ENCODE peak calls at places on chromosomes 16 and 17, in five cellular contexts. Z is hepatocyte; O is uterus; I is CD8-positive, alpha-beta T cell; K is Peyer's patch. E is an unnamed sample.

GRCh38 chr17:66313995-66314659 is 11.7 kb downstream of the PRKCA start:
- DNase-seq in Z (no peak), O (no peak), I (no peak), K (no peak), E (no peak)

GRCh38 chr17:57672971-57673370 is 72.1 kb downstream of the CCDC182 start:
- DNase-seq in Z (no peak), O (no peak), I (no peak), K (no peak), E (no peak)

GRCh38 chr16:15810411-15810810 is 46.4 kb downstream of the MYH11 start:
- DNase-seq in Z (no peak), O (no peak), I (no peak), K (no peak), E (no peak)

GRCh38 chr17:4516740-4517139 is 18.1 kb downstream of the SPNS2 start:
- DNase-seq in Z (no peak), O (no peak), I (no peak), K (no peak), E (no peak)

GRCh38 chr17:29111816-29112499 is 68.2 kb downstream of the MYO18A start:
- DNase-seq in Z (peak; percentile 79), O (peak; percentile 48), I (peak; percentile 49), K (peak; percentile 44), E (peak; percentile 66)

GRCh38 chr17:44324571-44325275 is at the start of gene SLC25A39:
- DNase-seq in Z (peak; percentile 98), O (peak; percentile 91), I (peak; percentile 90), K (peak; percentile 89), E (peak; percentile 96)

GRCh38 chr17:40466298-40466971 is 23.2 kb downstream of the IGFBP4 start:
- DNase-seq in Z (no peak), O (no peak), I (no peak), K (no peak), E (no peak)

GRCh38 chr16:79213214-79213613 is 387.3 kb downstream of the MAF start:
- DNase-seq in Z (peak; percentile 66), O (no peak), I (no peak), K (no peak), E (no peak)

GRCh38 chr17:7440823-7441174 is 1.5 kb downstream of the FGF11 start:
- DNase-seq in Z (peak; percentile 67), O (peak; percentile 38), I (no peak), K (no peak), E (no peak)

GRCh38 chr17:27315322-27315721 is 21.4 kb downstream of the WSB1 start:
- DNase-seq in Z (peak; percentile 65), O (peak; percentile 91), I (no peak), K (no peak), E (no peak)

GRCh38 chr17:28018439-28019070 is 23.9 kb upstream of the NLK start:
- DNase-seq in Z (no peak), O (peak; percentile 30), I (no peak), K (no peak), E (no peak)

GRCh38 chr17:38920374-38921291 is 4.8 kb upstream of the LASP1NB start:
- DNase-seq in Z (no peak), O (no peak), I (no peak), K (peak; percentile 13), E (no peak)

GRCh38 chr16:61820398-61820797 is 215.8 kb downstream of the CDH8 start:
- DNase-seq in Z (no peak), O (no peak), I (no peak), K (no peak), E (no peak)

GRCh38 chr17:42806249-42806648 is 7.6 kb downstream of the CNTD1 start:
- DNase-seq in Z (peak; percentile 56), O (no peak), I (no peak), K (no peak), E (no peak)

GRCh38 chr16:1745181-1745899 is 26.0 kb downstream of the NME3 start:
- DNase-seq in Z (no peak), O (no peak), I (no peak), K (no peak), E (no peak)

GRCh38 chr16:55324491-55325447 is 766 bp downstream of the IRX6 start:
- DNase-seq in Z (no peak), O (no peak), I (no peak), K (no peak), E (no peak)

GRCh38 chr17:67262420-67262819 is 17.4 kb upstream of the HELZ start:
- DNase-seq in Z (peak; percentile 62), O (no peak), I (no peak), K (no peak), E (no peak)

GRCh38 chr17:77862890-77863813 is 95.4 kb upstream of the TNRC6C start:
- DNase-seq in Z (no peak), O (no peak), I (no peak), K (no peak), E (no peak)

GRCh38 chr17:80095038-80095843 is 6.1 kb upstream of the GAA start:
- DNase-seq in Z (peak; percentile 3), O (no peak), I (no peak), K (no peak), E (no peak)

GRCh38 chr16:78522327-78522726 is 422.9 kb downstream of the WWOX start:
- DNase-seq in Z (no peak), O (no peak), I (no peak), K (no peak), E (no peak)

GRCh38 chr17:2243953-2244352 is 59.6 kb downstream of the SMG6 start:
- DNase-seq in Z (no peak), O (no peak), I (no peak), K (no peak), E (no peak)

GRCh38 chr17:4858068-4858879 is 25.1 kb downstream of the MINK1 start:
- DNase-seq in Z (no peak), O (peak; percentile 39), I (no peak), K (no peak), E (no peak)

GRCh38 chr16:69182730-69183416 is 4.1 kb upstream of the SNTB2 start:
- DNase-seq in Z (no peak), O (no peak), I (no peak), K (no peak), E (no peak)

GRCh38 chr16:31080035-31080629 is 5.9 kb downstream of the ZNF646 start:
- DNase-seq in Z (peak; percentile 4), O (no peak), I (no peak), K (no peak), E (no peak)

GRCh38 chr16:31081428-31082351 is 7.1 kb downstream of the PRSS53 start:
- DNase-seq in Z (peak; percentile 3), O (no peak), I (no peak), K (no peak), E (no peak)

GRCh38 chr16:31079342-31079944 is 5.2 kb downstream of the ZNF646 start:
- DNase-seq in Z (peak; percentile 3), O (no peak), I (no peak), K (no peak), E (no peak)

GRCh38 chr16:31082368-31083045 is 6.2 kb downstream of the PRSS53 start:
- DNase-seq in Z (peak; percentile 3), O (no peak), I (no peak), K (no peak), E (no peak)

GRCh38 chr16:31080756-31081419 is 6.7 kb downstream of the ZNF646 start:
- DNase-seq in Z (no peak), O (no peak), I (no peak), K (no peak), E (no peak)
- H3K4me3 ChIP-seq in Z (no peak overlapping the region), O (no peak overlapping the region), I (no peak overlapping the region), K (no peak overlapping the region), E (no peak overlapping the region)

GRCh38 chr17:82553210-82553930 is 33.8 kb downstream of the FOXK2 start:
- DNase-seq in Z (no peak), O (no peak), I (no peak), K (no peak), E (peak; percentile 36)

GRCh38 chr17:82548681-82549303 is 29.3 kb downstream of the FOXK2 start:
- DNase-seq in Z (no peak), O (peak; percentile 69), I (no peak), K (no peak), E (no peak)

GRCh38 chr17:82547981-82548380 is 28.4 kb downstream of the FOXK2 start:
- DNase-seq in Z (no peak), O (no peak), I (no peak), K (no peak), E (no peak)

GRCh38 chr17:82551779-82552457 is 32.4 kb downstream of the FOXK2 start:
- DNase-seq in Z (peak; percentile 79), O (peak; percentile 77), I (peak; percentile 49), K (peak; percentile 76), E (peak; percentile 91)

DNA sequence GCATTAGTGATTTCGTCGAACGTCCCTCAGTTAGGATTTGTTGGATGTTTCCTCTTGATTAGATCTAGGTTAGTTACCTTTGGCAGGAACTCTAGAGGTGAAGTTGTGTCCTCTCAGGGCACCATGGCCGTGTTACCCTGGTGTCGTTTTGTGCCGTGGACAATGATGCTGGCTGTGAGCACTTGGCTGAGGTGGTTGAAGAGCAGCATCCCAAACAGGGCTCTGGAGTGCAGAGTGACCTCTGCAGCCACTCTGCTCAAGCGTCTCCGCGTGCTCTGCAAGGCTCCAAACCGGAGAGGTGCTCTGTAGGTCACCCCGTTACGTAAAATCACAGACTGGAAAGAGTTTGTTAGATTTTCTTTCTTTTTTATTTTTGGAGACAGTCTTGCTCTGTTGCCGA is 33.0 kb downstream of the FOXK2 start:
- DNase-seq in Z (no peak), O (no peak), I (no peak), K (no peak), E (no peak)
- H3K4me1 ChIP-seq in Z (peaks cover 16% of the 10 kb centered on the region), O (peaks cover 7% of the 10 kb centered on the region), I (peaks cover 26% of the 10 kb centered on the region), K (no peaks in the 10 kb centered on the region), E (peaks cover 37% of the 10 kb centered on the region)

DNA sequence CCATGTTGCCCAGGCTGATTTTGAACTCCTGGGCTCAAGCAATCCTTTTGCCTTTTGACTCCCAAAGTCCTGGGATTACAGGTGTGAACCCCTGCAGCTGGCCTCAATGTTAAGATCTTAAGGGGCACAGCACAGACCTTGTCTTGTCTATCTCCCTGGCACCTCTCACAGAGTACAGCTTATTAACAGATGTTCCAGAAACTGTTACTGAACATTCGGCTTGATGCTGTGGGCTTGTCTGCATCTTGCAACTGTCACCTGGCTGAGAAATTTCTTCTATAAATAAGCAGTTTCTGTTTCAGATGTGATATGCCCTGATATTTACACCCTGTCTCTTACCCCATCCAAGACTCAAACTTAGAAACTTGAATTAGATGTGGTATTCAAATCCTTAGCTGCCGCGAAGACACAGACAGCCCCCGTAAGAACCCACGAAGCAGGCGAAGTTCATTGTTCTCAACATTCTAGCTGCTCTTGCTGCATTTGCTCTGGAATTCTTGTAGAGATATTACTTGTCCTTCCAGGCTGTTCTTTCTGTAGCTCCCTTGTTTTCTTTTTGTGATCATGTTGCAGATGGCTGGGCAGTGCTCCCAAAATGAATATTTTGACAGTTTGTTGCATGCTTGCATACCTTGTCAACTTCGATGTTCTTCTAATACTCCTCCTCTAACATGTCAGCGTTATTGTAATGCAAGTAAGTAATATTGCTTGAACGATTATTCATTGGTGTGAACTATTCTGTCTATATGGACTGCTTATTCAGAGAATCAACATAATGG is at the start of gene TNFRSF17:
- DNase-seq in Z (no peak), O (no peak), I (no peak), K (no peak), E (peak; percentile 93)
- H3K4me3 ChIP-seq in Z (no peak within 1 kb of the TSS), O (no peak within 1 kb of the TSS), I (no peak within 1 kb of the TSS), K (no peak within 1 kb of the TSS), E (peak within 1 kb of the TSS; percentile 68)

GRCh38 chr16:67398546-67399217 is 5.4 kb upstream of the TPPP3 start:
- DNase-seq in Z (no peak), O (no peak), I (no peak), K (no peak), E (no peak)

GRCh38 chr16:67396775-67397450 is 3.6 kb upstream of the TPPP3 start:
- DNase-seq in Z (no peak), O (no peak), I (no peak), K (no peak), E (no peak)

GRCh38 chr16:67399218-67399733 is 6.0 kb upstream of the TPPP3 start:
- DNase-seq in Z (peak; percentile 72), O (no peak), I (no peak), K (no peak), E (peak; percentile 52)

GRCh38 chr16:67397451-67397801 is 4.1 kb upstream of the TPPP3 start:
- DNase-seq in Z (no peak), O (no peak), I (no peak), K (no peak), E (no peak)

GRCh38 chr16:67397812-67398545 is 4.7 kb upstream of the TPPP3 start:
- DNase-seq in Z (no peak), O (no peak), I (no peak), K (no peak), E (peak; percentile 43)
- H3K4me1 ChIP-seq in Z (peaks cover 21% of the 10 kb centered on the region), O (peaks cover 25% of the 10 kb centered on the region), I (peaks cover 15% of the 10 kb centered on the region), K (peaks cover 19% of the 10 kb centered on the region), E (no peaks in the 10 kb centered on the region)

E was measured in OCI-LY7.